ENCODE peak calls at places on chromosomes 4 and X, in seven cellular contexts. One of them, this sample, is unnamed.

GRCh38 chrX:72131317-72132294 is at the start of gene RTL5:
- DNase-seq in HCT116: peak; percentile 63
- DNase-seq in endodermal cell: peak; percentile 88
- DNase-seq in cardiac muscle cell: peak; percentile 91
- DNase-seq in left lung: peak; percentile 89
- DNase-seq in A549: peak; percentile 86
- DNase-seq in fibroblast of lung: peak; percentile 89
- DNase-seq in this sample: peak; percentile 42

GRCh38 chr4:48244665-48245064 is 25.0 kb downstream of the TEC start:
- DNase-seq in HCT116: no peak
- DNase-seq in endodermal cell: no peak
- DNase-seq in cardiac muscle cell: no peak
- DNase-seq in left lung: no peak
- DNase-seq in A549: no peak
- DNase-seq in fibroblast of lung: no peak
- DNase-seq in this sample: no peak

GRCh38 chr4:13641084-13641483 is 13.6 kb upstream of the BOD1L1 start:
- DNase-seq in HCT116: no peak
- DNase-seq in endodermal cell: no peak
- DNase-seq in cardiac muscle cell: no peak
- DNase-seq in left lung: no peak
- DNase-seq in A549: no peak
- DNase-seq in fibroblast of lung: no peak
- DNase-seq in this sample: no peak

GRCh38 chr4:149113804-149114430 is 671.7 kb upstream of the NR3C2 start:
- DNase-seq in HCT116: no peak
- DNase-seq in endodermal cell: no peak
- DNase-seq in cardiac muscle cell: peak; percentile 8
- DNase-seq in left lung: no peak
- DNase-seq in A549: no peak
- DNase-seq in fibroblast of lung: peak; percentile 91
- DNase-seq in this sample: no peak

GRCh38 chr4:10115657-10116624 is 658 bp downstream of the WDR1 start:
- DNase-seq in HCT116: peak; percentile 28
- DNase-seq in endodermal cell: peak; percentile 88
- DNase-seq in cardiac muscle cell: peak; percentile 48
- DNase-seq in left lung: peak; percentile 65
- DNase-seq in A549: peak; percentile 52
- DNase-seq in fibroblast of lung: peak; percentile 52
- DNase-seq in this sample: peak; percentile 75

GRCh38 chr4:13944095-13944501 is 316.6 kb upstream of the BOD1L1 start:
- DNase-seq in HCT116: no peak
- DNase-seq in endodermal cell: no peak
- DNase-seq in cardiac muscle cell: no peak
- DNase-seq in left lung: no peak
- DNase-seq in A549: no peak
- DNase-seq in fibroblast of lung: no peak
- DNase-seq in this sample: no peak

GRCh38 chrX:85031505-85031904 is 27.8 kb downstream of the APOOL start:
- DNase-seq in HCT116: no peak
- DNase-seq in endodermal cell: no peak
- DNase-seq in cardiac muscle cell: no peak
- DNase-seq in left lung: no peak
- DNase-seq in A549: no peak
- DNase-seq in fibroblast of lung: no peak
- DNase-seq in this sample: no peak

GRCh38 chr4:75555294-75556164 is at the start of gene ODAPH:
- DNase-seq in HCT116: no peak
- DNase-seq in endodermal cell: peak; percentile 50
- DNase-seq in cardiac muscle cell: no peak
- DNase-seq in left lung: no peak
- DNase-seq in A549: peak; percentile 22
- DNase-seq in fibroblast of lung: peak; percentile 92
- DNase-seq in this sample: peak; percentile 12

GRCh38 chr4:24666816-24667477 is 82.6 kb upstream of the DHX15 start:
- DNase-seq in HCT116: no peak
- DNase-seq in endodermal cell: no peak
- DNase-seq in cardiac muscle cell: no peak
- DNase-seq in left lung: no peak
- DNase-seq in A549: no peak
- DNase-seq in fibroblast of lung: no peak
- DNase-seq in this sample: no peak

GRCh38 chrX:80876877-80877276 is 67.2 kb upstream of the BRWD3 start:
- DNase-seq in HCT116: peak; percentile 13
- DNase-seq in endodermal cell: no peak
- DNase-seq in cardiac muscle cell: peak; percentile 51
- DNase-seq in left lung: no peak
- DNase-seq in A549: peak; percentile 45
- DNase-seq in fibroblast of lung: peak; percentile 19
- DNase-seq in this sample: no peak

GRCh38 chr4:88138561-88138960 is 19.9 kb downstream of the ABCG2 start:
- DNase-seq in HCT116: no peak
- DNase-seq in endodermal cell: no peak
- DNase-seq in cardiac muscle cell: peak; percentile 75
- DNase-seq in left lung: no peak
- DNase-seq in A549: peak; percentile 21
- DNase-seq in fibroblast of lung: peak; percentile 83
- DNase-seq in this sample: no peak

GRCh38 chr4:22434895-22435294 is 81.0 kb downstream of the ADGRA3 start:
- DNase-seq in HCT116: peak; percentile 13
- DNase-seq in endodermal cell: peak; percentile 83
- DNase-seq in cardiac muscle cell: peak; percentile 71
- DNase-seq in left lung: no peak
- DNase-seq in A549: peak; percentile 59
- DNase-seq in fibroblast of lung: peak; percentile 63
- DNase-seq in this sample: no peak

GRCh38 chr4:20532096-20532495 is 168.2 kb upstream of the PACRGL start:
- DNase-seq in HCT116: no peak
- DNase-seq in endodermal cell: no peak
- DNase-seq in cardiac muscle cell: no peak
- DNase-seq in left lung: no peak
- DNase-seq in A549: no peak
- DNase-seq in fibroblast of lung: peak; percentile 16
- DNase-seq in this sample: no peak

GRCh38 chr4:120873554-120873953 is 49.0 kb downstream of the PRDM5 start:
- DNase-seq in HCT116: no peak
- DNase-seq in endodermal cell: no peak
- DNase-seq in cardiac muscle cell: no peak
- DNase-seq in left lung: no peak
- DNase-seq in A549: no peak
- DNase-seq in fibroblast of lung: no peak
- DNase-seq in this sample: no peak

GRCh38 chr4:76105652-76106051 is 31.1 kb downstream of the ART3 start:
- DNase-seq in HCT116: no peak
- DNase-seq in endodermal cell: no peak
- DNase-seq in cardiac muscle cell: no peak
- DNase-seq in left lung: no peak
- DNase-seq in A549: no peak
- DNase-seq in fibroblast of lung: no peak
- DNase-seq in this sample: no peak

GRCh38 chr4:15488658-15489470 is 19.2 kb downstream of the CC2D2A start:
- DNase-seq in HCT116: no peak
- DNase-seq in endodermal cell: no peak
- DNase-seq in cardiac muscle cell: peak; percentile 79
- DNase-seq in left lung: no peak
- DNase-seq in A549: no peak
- DNase-seq in fibroblast of lung: peak; percentile 70
- DNase-seq in this sample: no peak

GRCh38 chr4:62131049-62131448 is 930.9 kb downstream of the ADGRL3 start:
- DNase-seq in HCT116: no peak
- DNase-seq in endodermal cell: no peak
- DNase-seq in cardiac muscle cell: no peak
- DNase-seq in left lung: no peak
- DNase-seq in A549: no peak
- DNase-seq in fibroblast of lung: no peak
- DNase-seq in this sample: no peak

GRCh38 chrX:8364369-8365141 is 100.1 kb upstream of the VCX3B start:
- DNase-seq in HCT116: no peak
- DNase-seq in endodermal cell: peak; percentile 82
- DNase-seq in cardiac muscle cell: peak; percentile 35
- DNase-seq in left lung: no peak
- DNase-seq in A549: peak; percentile 15
- DNase-seq in fibroblast of lung: peak; percentile 22
- DNase-seq in this sample: no peak

GRCh38 chr4:103424853-103425252 is 226.7 kb upstream of the CENPE start:
- DNase-seq in HCT116: no peak
- DNase-seq in endodermal cell: no peak
- DNase-seq in cardiac muscle cell: peak; percentile 1
- DNase-seq in left lung: no peak
- DNase-seq in A549: peak; percentile 60
- DNase-seq in fibroblast of lung: no peak
- DNase-seq in this sample: no peak

GRCh38 chr4:103425406-103425805 is 227.3 kb upstream of the CENPE start:
- DNase-seq in HCT116: no peak
- DNase-seq in endodermal cell: no peak
- DNase-seq in cardiac muscle cell: no peak
- DNase-seq in left lung: no peak
- DNase-seq in A549: no peak
- DNase-seq in fibroblast of lung: no peak
- DNase-seq in this sample: no peak

DNA sequence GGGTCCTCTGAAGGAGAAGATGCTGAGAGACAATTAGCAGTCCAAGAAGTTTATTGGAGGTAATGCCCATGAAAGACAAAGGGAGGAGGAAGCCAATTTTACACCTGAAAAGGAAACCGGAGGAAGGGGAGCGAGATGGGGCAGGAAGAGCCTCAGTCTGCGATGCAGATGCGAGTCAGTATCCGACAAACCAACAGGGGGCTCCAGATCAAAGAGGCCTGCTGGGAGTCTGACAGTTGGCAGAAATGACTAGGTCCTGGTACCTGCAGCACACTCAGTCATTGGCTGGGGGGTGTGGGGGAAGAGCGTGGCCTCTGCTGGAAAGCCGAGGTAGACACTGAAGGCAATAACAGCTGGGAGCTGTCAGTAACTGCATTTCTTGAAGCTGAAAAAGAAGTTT is 231.1 kb upstream of the CENPE start:
- DNase-seq in HCT116: peak; percentile 38
- DNase-seq in endodermal cell: peak; percentile 80
- DNase-seq in cardiac muscle cell: no peak
- DNase-seq in left lung: no peak
- DNase-seq in A549: peak; percentile 12
- DNase-seq in fibroblast of lung: no peak
- DNase-seq in this sample: no peak
- TF ChIP-seq CTCF in HCT116: peak; percentile 58
- TF ChIP-seq CTCF in endodermal cell: peak; percentile 67
- TF ChIP-seq CTCF in cardiac muscle cell: no peak
- TF ChIP-seq CTCF in left lung: no peak
- TF ChIP-seq CTCF in A549: no peak
- TF ChIP-seq CTCF in fibroblast of lung: no peak
- TF ChIP-seq CTCF in this sample: no peak

GRCh38 chr4:106286611-106287010 is 29.4 kb downstream of the TBCK start:
- DNase-seq in HCT116: no peak
- DNase-seq in endodermal cell: no peak
- DNase-seq in cardiac muscle cell: no peak
- DNase-seq in left lung: no peak
- DNase-seq in A549: no peak
- DNase-seq in fibroblast of lung: no peak
- DNase-seq in this sample: no peak
- H3K27ac ChIP-seq in HCT116: no peak overlapping the region
- H3K27ac ChIP-seq in endodermal cell: no peak overlapping the region
- H3K27ac ChIP-seq in cardiac muscle cell: no peak overlapping the region
- H3K27ac ChIP-seq in left lung: no peak overlapping the region
- H3K27ac ChIP-seq in A549: peak overlapping the region; percentile 43
- H3K27ac ChIP-seq in fibroblast of lung: peak overlapping the region; percentile 43
- H3K27ac ChIP-seq in this sample: no peak overlapping the region

GRCh38 chr4:153576443-153576774 is 107.7 kb upstream of the TLR2 start:
- DNase-seq in HCT116: no peak
- DNase-seq in endodermal cell: no peak
- DNase-seq in cardiac muscle cell: no peak
- DNase-seq in left lung: no peak
- DNase-seq in A549: no peak
- DNase-seq in fibroblast of lung: no peak
- DNase-seq in this sample: no peak

GRCh38 chr4:153579872-153580271 is 104.2 kb upstream of the TLR2 start:
- DNase-seq in HCT116: no peak
- DNase-seq in endodermal cell: no peak
- DNase-seq in cardiac muscle cell: no peak
- DNase-seq in left lung: no peak
- DNase-seq in A549: no peak
- DNase-seq in fibroblast of lung: no peak
- DNase-seq in this sample: no peak

GRCh38 chr4:153577053-153577452 is 107.0 kb upstream of the TLR2 start:
- DNase-seq in HCT116: no peak
- DNase-seq in endodermal cell: no peak
- DNase-seq in cardiac muscle cell: no peak
- DNase-seq in left lung: no peak
- DNase-seq in A549: no peak
- DNase-seq in fibroblast of lung: no peak
- DNase-seq in this sample: no peak

GRCh38 chr4:153582954-153583456 is 101.1 kb upstream of the TLR2 start:
- DNase-seq in HCT116: no peak
- DNase-seq in endodermal cell: no peak
- DNase-seq in cardiac muscle cell: no peak
- DNase-seq in left lung: no peak
- DNase-seq in A549: no peak
- DNase-seq in fibroblast of lung: no peak
- DNase-seq in this sample: no peak

GRCh38 chr4:153579410-153579809 is 104.7 kb upstream of the TLR2 start:
- DNase-seq in HCT116: no peak
- DNase-seq in endodermal cell: no peak
- DNase-seq in cardiac muscle cell: no peak
- DNase-seq in left lung: no peak
- DNase-seq in A549: no peak
- DNase-seq in fibroblast of lung: no peak
- DNase-seq in this sample: no peak
- H3K4me1 ChIP-seq in HCT116: peaks cover 5% of the 10 kb centered on the region
- H3K4me1 ChIP-seq in endodermal cell: no peaks in the 10 kb centered on the region
- H3K4me1 ChIP-seq in cardiac muscle cell: no peaks in the 10 kb centered on the region
- H3K4me1 ChIP-seq in left lung: no peaks in the 10 kb centered on the region
- H3K4me1 ChIP-seq in A549: peaks cover 3% of the 10 kb centered on the region
- H3K4me1 ChIP-seq in fibroblast of lung: no peaks in the 10 kb centered on the region
- H3K4me1 ChIP-seq in this sample: peaks cover 7% of the 10 kb centered on the region

DNA sequence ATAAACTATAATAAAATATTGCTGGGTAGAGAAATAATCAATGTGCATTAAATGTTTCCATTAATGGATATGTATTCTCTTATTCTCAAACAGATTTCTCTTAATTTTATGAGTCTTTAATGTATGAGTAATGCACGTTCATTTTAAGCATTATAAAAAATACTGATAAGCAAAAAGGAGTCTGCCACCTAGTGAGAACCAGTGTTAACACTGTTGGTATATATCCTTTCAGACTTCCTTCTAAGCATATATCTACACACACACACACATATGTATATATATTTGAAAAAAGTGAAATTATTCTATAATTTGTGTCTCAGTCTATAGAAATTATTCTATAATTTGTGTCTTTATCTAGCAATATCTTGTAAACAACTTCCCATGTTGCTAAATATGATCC is 49.9 kb upstream of the MTMR1 start:
- DNase-seq in HCT116: no peak
- DNase-seq in endodermal cell: no peak
- DNase-seq in cardiac muscle cell: peak; percentile 4
- DNase-seq in left lung: no peak
- DNase-seq in A549: no peak
- DNase-seq in fibroblast of lung: no peak
- DNase-seq in this sample: no peak
- TF ChIP-seq CTCF in HCT116: no peak
- TF ChIP-seq CTCF in endodermal cell: no peak
- TF ChIP-seq CTCF in cardiac muscle cell: peak; percentile 14
- TF ChIP-seq CTCF in left lung: no peak
- TF ChIP-seq CTCF in A549: peak; percentile 31
- TF ChIP-seq CTCF in fibroblast of lung: no peak
- TF ChIP-seq CTCF in this sample: no peak

This sample was measured in CD8-positive, alpha-beta T cell.